ENCODE peak calls at places on chromosomes 6 and 20, in six cellular contexts. Q is thyroid gland; P is mammary epithelial cell; D is CD8-positive, alpha-beta memory T cell; U is heart left ventricle; V is heart right ventricle. O is an unnamed sample. For H3K4me1, the result is how much of the 10 kb centered on the place peaks cover.

GRCh38 chr6:116545661-116546060 is at the start of gene TRAPPC3L:
- DNase-seq in Q (no peak), P (peak), D (no peak), U (no peak), V (no peak), O (no peak)

GRCh38 chr6:142551145-142551811 is 249.5 kb downstream of the ADGRG6 start:
- DNase-seq in Q (no peak), P (peak), D (no peak), U (no peak), V (no peak), O (no peak)

GRCh38 chr6:132760256-132760655 is 2.6 kb upstream of the VNN2 start:
- DNase-seq in Q (no peak), P (no peak), D (no peak), U (no peak), V (no peak), O (no peak)

GRCh38 chr6:50030777-50031562 is 9.2 kb upstream of the DEFB110 start:
- DNase-seq in Q (peak), P (peak), D (no peak), U (no peak), V (no peak), O (no peak)

GRCh38 chr20:64265201-64265600 is 9.7 kb downstream of the PCMTD2 start:
- DNase-seq in Q (no peak), P (no peak), D (no peak), U (no peak), V (no peak), O (no peak)

GRCh38 chr20:64099880-64100565 is 7.3 kb downstream of the NPBWR2 start:
- DNase-seq in Q (no peak), P (no peak), D (peak), U (peak), V (no peak), O (no peak)

GRCh38 chr6:115882174-115882573 is 178.5 kb downstream of the FRK start:
- DNase-seq in Q (no peak), P (peak), D (no peak), U (no peak), V (no peak), O (no peak)

GRCh38 chr6:137707590-137708360 is 159.3 kb upstream of the TNFAIP3 start:
- DNase-seq in Q (peak), P (peak), D (peak), U (peak), V (no peak), O (peak)

GRCh38 chr6:134081506-134081905 is 29.1 kb upstream of the SLC2A12 start:
- DNase-seq in Q (no peak), P (no peak), D (no peak), U (no peak), V (no peak), O (no peak)

GRCh38 chr6:87174078-87174579 is 18.8 kb downstream of the ZNF292 start:
- DNase-seq in Q (no peak), P (peak), D (no peak), U (no peak), V (no peak), O (no peak)
- H3K4me1 ChIP-seq in Q (under half), P (under half), D (under half), U (half or more), V (under half), O (under half)

DNA sequence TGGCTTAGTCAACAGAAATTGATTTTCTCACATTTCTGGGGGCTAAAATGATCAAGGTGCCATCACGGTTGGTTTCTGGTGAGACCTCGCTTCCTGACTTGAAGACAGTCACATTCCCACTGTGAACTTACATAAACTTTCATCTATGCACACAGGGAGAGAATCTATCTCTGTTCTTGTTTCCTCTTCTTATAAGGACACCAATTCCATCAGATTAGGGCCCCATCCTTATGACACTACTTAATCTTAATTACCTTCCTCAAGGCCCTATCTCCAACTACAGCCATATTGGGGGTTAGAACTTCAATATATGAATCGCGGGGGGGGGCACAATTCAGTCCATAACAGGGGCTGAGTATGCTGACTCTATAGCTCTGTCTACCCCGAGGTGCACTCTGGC is 10.6 kb upstream of the SCGN start:
- DNase-seq in Q (no peak), P (no peak), D (no peak), U (no peak), V (no peak), O (no peak)
- H3K27ac ChIP-seq in Q (no peak), P (no peak), D (no peak), U (no peak), V (no peak), O (peak)

DNA sequence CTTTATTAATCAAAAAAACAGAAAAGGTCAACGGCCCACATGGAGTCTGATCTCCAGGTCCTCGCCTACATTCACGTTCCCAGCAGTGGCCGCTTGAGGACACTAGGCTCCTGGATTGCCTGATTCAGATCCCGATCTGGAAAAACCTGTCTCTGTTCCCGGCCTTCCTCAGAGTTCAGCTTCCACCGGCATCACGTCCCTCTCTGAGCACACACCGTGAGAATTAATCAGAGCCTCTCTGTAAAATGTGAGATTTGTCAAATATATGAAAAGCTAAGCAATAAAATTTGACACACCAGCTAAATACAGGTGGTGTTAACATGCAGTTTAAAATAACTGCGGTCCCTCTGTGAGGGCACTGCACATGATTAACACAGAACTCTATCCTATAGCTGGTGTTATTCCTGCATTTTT is 122.8 kb upstream of the COL21A1 start:
- DNase-seq in Q (peak), P (peak), D (no peak), U (peak), V (peak), O (peak)
- H3K4me1 ChIP-seq in Q (under half), P (under half), D (under half), U (half or more), V (under half), O (under half)

GRCh38 chr20:2151805-2152727 is 50.4 kb downstream of the STK35 start:
- DNase-seq in Q (peak), P (peak), D (no peak), U (no peak), V (no peak), O (no peak)

GRCh38 chr20:2156666-2157624 is 55.3 kb downstream of the STK35 start:
- DNase-seq in Q (no peak), P (peak), D (no peak), U (no peak), V (no peak), O (no peak)

GRCh38 chr20:2150660-2151059 is 49.0 kb downstream of the STK35 start:
- DNase-seq in Q (no peak), P (no peak), D (no peak), U (no peak), V (no peak), O (no peak)

GRCh38 chr20:2156224-2156623 is 54.6 kb downstream of the STK35 start:
- DNase-seq in Q (no peak), P (no peak), D (no peak), U (no peak), V (no peak), O (no peak)
- H3K27ac ChIP-seq in Q (no peak), P (no peak), D (no peak), U (no peak), V (no peak), O (no peak)